ENCODE peak calls at places on chromosomes 7 and 10, in four cellular contexts. I is Peyer's patch, N is cardiac muscle cell, Q is Panc1. P is an unnamed sample. For H3K27me3, the result is how much of the 10 kb centered on the place peaks cover.

GRCh38 chr10:103192089-103192450 is 1.0 kb downstream of the NT5C2 start:
- DNase-seq in I (no peak), N (peak), Q (no peak), P (no peak)

GRCh38 chr7:4707980-4708411 is 25.9 kb downstream of the FOXK1 start:
- DNase-seq in I (no peak), N (no peak), Q (no peak), P (no peak)

GRCh38 chr10:71243756-71244637 is 31.6 kb downstream of the UNC5B start:
- DNase-seq in N (no peak), Q (no peak), I (no peak), P (no peak)

GRCh38 chr10:79139124-79139835 is 70.5 kb downstream of the ZMIZ1 start:
- DNase-seq in N (peak), Q (no peak), I (no peak), P (no peak)

GRCh38 chr7:139943391-139943790 is 114.3 kb downstream of the TBXAS1 start:
- DNase-seq in Q (no peak), N (no peak), I (no peak), P (no peak)

GRCh38 chr10:127040756-127041155 is 135.5 kb downstream of the DOCK1 start:
- DNase-seq in N (peak), Q (no peak), I (no peak), P (no peak)

GRCh38 chr7:135539629-135540028 is 18.1 kb upstream of the NUP205 start:
- DNase-seq in Q (no peak), N (no peak), I (no peak), P (no peak)

GRCh38 chr7:95430864-95431263 is 4.0 kb downstream of the PON2 start:
- DNase-seq in Q (no peak), I (no peak), N (peak), P (no peak)

GRCh38 chr7:4650471-4651047 is 31.5 kb upstream of the FOXK1 start:
- DNase-seq in Q (no peak), N (peak), I (no peak), P (no peak)

GRCh38 chr7:25953859-25954258 is 198.1 kb upstream of the NFE2L3 start:
- DNase-seq in N (no peak), I (no peak), Q (no peak), P (no peak)

GRCh38 chr10:50629495-50630122 is 5.9 kb upstream of the SGMS1 start:
- DNase-seq in Q (no peak), N (no peak), I (no peak), P (no peak)

GRCh38 chr10:44385726-44386438 is 985 bp upstream of the CXCL12 start:
- DNase-seq in I (no peak), Q (no peak), N (peak), P (peak)

GRCh38 chr10:95406651-95407280 is 116.0 kb upstream of the PDLIM1 start:
- DNase-seq in Q (no peak), I (no peak), N (peak), P (no peak)

GRCh38 chr7:115546790-115547189 is 483.8 kb downstream of the TFEC start:
- DNase-seq in N (no peak), I (no peak), Q (no peak), P (no peak)

GRCh38 chr7:138328215-138328614 is 131.8 kb upstream of the TRIM24 start:
- DNase-seq in I (no peak), N (peak), Q (no peak), P (no peak)

GRCh38 chr7:139355320-139355719 is 4.4 kb upstream of the LUC7L2 start:
- DNase-seq in I (no peak), Q (no peak), N (peak), P (no peak)

GRCh38 chr7:33716581-33717477 is 188.5 kb upstream of the BMPER start:
- DNase-seq in Q (peak), N (peak), I (no peak), P (no peak)

GRCh38 chr10:24574161-24574560 is 149.5 kb downstream of the ARHGAP21 start:
- DNase-seq in I (no peak), Q (no peak), N (no peak), P (peak)

GRCh38 chr10:17851611-17852010 is 42.5 kb downstream of the MRC1 start:
- DNase-seq in I (no peak), Q (no peak), N (no peak), P (no peak)

GRCh38 chr7:83648464-83649241 is at the start of gene SEMA3E:
- DNase-seq in N (peak), I (no peak), Q (peak), P (no peak)

GRCh38 chr7:90568213-90568612 is 27.9 kb upstream of the CDK14 start:
- DNase-seq in Q (no peak), N (no peak), I (no peak), P (no peak)

GRCh38 chr10:73879296-73880173 is 5.2 kb upstream of the CAMK2G start:
- DNase-seq in Q (peak), N (peak), I (peak), P (peak)

GRCh38 chr10:73796766-73797165 is 11.4 kb downstream of the ZSWIM8 start:
- DNase-seq in I (no peak), N (no peak), Q (no peak), P (no peak)

GRCh38 chr10:21011433-21012018 is 114.4 kb upstream of the NEBL start:
- DNase-seq in Q (no peak), N (no peak), I (no peak), P (no peak)

GRCh38 chr7:121081327-121081936 is 92.9 kb downstream of the CPED1 start:
- DNase-seq in Q (peak), I (no peak), N (peak), P (no peak)

GRCh38 chr10:50395279-50395678 is 144.0 kb upstream of the ASAH2 start:
- DNase-seq in N (peak), Q (no peak), I (no peak), P (no peak)

GRCh38 chr7:121504478-121504877 is 108.4 kb upstream of the FAM3C start:
- DNase-seq in I (no peak), N (peak), Q (no peak), P (no peak)

GRCh38 chr7:41093141-41093540 is 609.7 kb downstream of the INHBA start:
- DNase-seq in I (no peak), N (no peak), Q (no peak), P (no peak)

GRCh38 chr10:114045071-114045737 is 1.5 kb downstream of the ADRB1 start:
- DNase-seq in N (no peak), I (no peak), Q (no peak), P (peak)

GRCh38 chr10:52115823-52116222 is 198.3 kb upstream of the DKK1 start:
- DNase-seq in N (no peak), I (no peak), Q (no peak), P (no peak)

GRCh38 chr10:119447823-119448546 is 94.5 kb downstream of the RGS10 start:
- DNase-seq in Q (no peak), N (no peak), I (no peak), P (no peak)

GRCh38 chr7:24572421-24573007 is 738 bp upstream of the PALS2 start:
- DNase-seq in N (peak), Q (no peak), I (peak), P (peak)

GRCh38 chr10:69632516-69633199 is 2.6 kb downstream of the FAM241B start:
- DNase-seq in Q (no peak), N (no peak), I (peak), P (peak)

GRCh38 chr10:17586741-17587720 is 30.1 kb downstream of the HACD1 start:
- DNase-seq in N (peak), Q (no peak), I (no peak), P (no peak)

GRCh38 chr7:155795951-155796350 is 16.3 kb downstream of the SHH start:
- DNase-seq in Q (no peak), I (no peak), N (no peak), P (peak)

GRCh38 chr7:155798673-155799439 is 13.4 kb downstream of the SHH start:
- DNase-seq in N (no peak), Q (no peak), I (no peak), P (no peak)

GRCh38 chr7:155796381-155797261 is 15.6 kb downstream of the SHH start:
- DNase-seq in I (peak), Q (no peak), N (peak), P (peak)

GRCh38 chr7:155799514-155799913 is 12.7 kb downstream of the SHH start:
- DNase-seq in Q (no peak), N (peak), I (no peak), P (no peak)

GRCh38 chr7:155797262-155798250 is 14.7 kb downstream of the SHH start:
- DNase-seq in I (no peak), Q (no peak), N (no peak), P (no peak)
- H3K27me3 ChIP-seq in I (under half), Q (under half), N (half or more), P (half or more)

DNA sequence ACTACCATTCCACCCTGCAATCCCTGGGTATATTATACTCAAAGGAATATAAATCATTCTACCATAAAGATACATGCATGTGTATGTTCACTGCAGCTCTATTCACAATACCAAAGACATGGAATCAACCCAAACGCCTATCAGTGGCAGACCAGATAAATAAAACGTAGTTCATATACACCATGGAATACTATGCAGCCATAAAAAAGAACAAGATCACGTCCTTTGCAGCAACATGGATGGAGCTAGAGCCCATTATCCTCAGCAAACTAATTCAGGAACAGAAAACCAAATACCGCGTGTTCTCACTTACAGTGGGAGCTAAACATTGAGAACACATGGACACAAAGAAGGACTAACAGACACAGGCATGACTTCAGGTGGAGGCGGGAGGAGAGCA is 138.3 kb downstream of the DYNC2I1 start:
- DNase-seq in I (no peak), N (no peak), Q (no peak), P (no peak)
- H3K27me3 ChIP-seq in I (under half), N (under half), Q (under half), P (under half)

DNA sequence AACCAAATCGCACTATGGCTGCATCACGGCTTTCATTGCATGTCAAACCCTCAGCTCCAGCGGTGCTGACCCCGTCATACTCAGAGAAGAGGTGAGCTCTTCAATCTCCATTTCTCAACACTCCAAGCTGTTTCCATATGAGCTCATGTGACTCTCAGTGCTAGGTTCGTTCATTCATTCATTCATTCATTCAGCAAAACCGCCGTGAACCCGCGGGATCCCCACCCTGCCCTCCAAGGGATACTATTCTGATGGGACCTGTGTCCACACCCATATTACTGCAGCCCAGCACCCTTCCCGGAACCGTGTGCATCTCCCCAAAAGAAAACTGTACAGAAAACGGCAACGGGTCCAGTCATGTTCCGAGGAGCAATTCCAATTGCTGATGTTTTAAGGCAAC is 184.7 kb downstream of the DIP2C start:
- DNase-seq in N (no peak), Q (no peak), I (no peak), P (peak)
- H3K27me3 ChIP-seq in N (under half), Q (under half), I (under half), P (under half)

GRCh38 chr7:76283254-76284159 is 19.0 kb upstream of the HSPB1 start:
- DNase-seq in I (no peak), Q (no peak), N (no peak), P (no peak)

GRCh38 chr7:76280408-76280807 is 22.1 kb upstream of the HSPB1 start:
- DNase-seq in I (no peak), N (peak), Q (no peak), P (no peak)

GRCh38 chr7:76282344-76283253 is 19.9 kb upstream of the HSPB1 start:
- DNase-seq in Q (no peak), I (no peak), N (peak), P (no peak)

GRCh38 chr7:76281706-76282343 is 20.6 kb upstream of the HSPB1 start:
- DNase-seq in I (no peak), N (no peak), Q (no peak), P (no peak)

GRCh38 chr7:76281006-76281705 is 21.3 kb upstream of the HSPB1 start:
- DNase-seq in Q (no peak), N (no peak), I (no peak), P (no peak)
- H3K27me3 ChIP-seq in Q (under half), N (half or more), I (under half), P (under half)

GRCh38 chr10:101166430-101166829 is 35.3 kb downstream of the TLX1 start:
- DNase-seq in N (no peak), Q (no peak), I (no peak), P (no peak)
- H3K27me3 ChIP-seq in N (half or more), Q (under half), I (under half), P (half or more)

GRCh38 chr7:155515318-155515717 is 31.0 kb downstream of the CNPY1 start:
- DNase-seq in N (no peak), Q (no peak), I (no peak), P (no peak)
- H3K27me3 ChIP-seq in N (half or more), Q (under half), I (under half), P (under half)

DNA sequence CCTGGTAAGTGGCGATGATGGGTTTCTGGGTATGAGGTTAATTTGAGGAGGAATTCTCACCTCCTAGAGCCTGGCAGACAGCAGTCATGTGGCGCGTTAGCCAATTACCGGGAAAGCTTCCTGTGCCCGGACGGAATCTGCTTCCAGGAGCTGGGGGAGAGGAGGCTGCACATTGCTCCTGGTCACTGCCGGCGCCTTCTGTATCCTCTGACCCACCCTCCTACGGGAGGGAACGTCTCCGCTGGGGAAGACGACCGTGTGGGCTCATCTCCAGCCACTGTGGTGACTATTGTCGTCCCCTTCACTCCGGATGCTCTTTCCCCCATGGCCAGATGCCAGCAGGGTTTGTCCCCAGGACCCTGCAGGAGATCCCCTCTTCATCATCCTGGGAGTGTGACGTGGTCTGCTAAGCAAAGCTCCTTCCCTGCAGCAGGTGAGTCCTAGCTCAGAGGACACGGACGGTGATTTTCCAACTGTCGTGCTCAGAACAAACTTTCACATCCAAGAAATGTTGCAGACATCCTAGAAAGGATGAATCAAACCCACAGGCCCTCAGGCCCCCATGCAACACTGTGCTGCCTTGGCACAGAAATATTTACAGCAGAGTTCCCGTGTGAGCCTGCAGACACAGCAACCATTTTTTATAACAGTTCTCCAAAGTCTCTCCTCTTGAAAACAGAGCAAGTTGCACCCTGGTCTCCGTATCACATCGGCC is 29.6 kb upstream of the FAM20C start:
- DNase-seq in I (no peak), Q (no peak), N (no peak), P (peak)
- H3K27me3 ChIP-seq in I (under half), Q (under half), N (under half), P (half or more)

DNA sequence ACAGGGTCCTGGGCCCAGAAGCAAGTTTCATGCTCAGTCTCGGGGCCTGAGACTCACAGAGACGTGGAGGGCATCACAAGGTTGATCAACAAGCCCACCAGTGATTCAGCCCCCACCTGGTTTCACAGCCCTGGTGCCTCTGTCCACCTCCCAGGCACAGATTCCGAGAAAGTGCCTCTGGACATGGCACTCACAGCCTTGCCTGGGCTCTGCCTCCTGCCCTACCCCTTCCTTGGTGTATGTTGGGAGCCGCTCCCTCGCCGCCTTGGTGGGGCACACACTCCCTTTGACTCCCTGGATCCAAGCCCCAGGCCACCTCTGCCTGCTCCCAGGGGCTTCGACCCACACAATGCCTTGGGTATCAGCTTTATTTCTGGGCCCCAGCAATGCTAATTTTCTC is 200.8 kb upstream of the PPP2R2D start:
- DNase-seq in N (no peak), Q (no peak), I (no peak), P (peak)
- H3K27me3 ChIP-seq in N (under half), Q (under half), I (under half), P (under half)

GRCh38 chr7:87600130-87601124 is at the start of gene ABCB1:
- DNase-seq in I (peak), N (peak), Q (no peak), P (peak)

GRCh38 chr7:87596136-87596535 is 4.5 kb downstream of the ABCB1 start:
- DNase-seq in Q (no peak), N (no peak), I (no peak), P (no peak)

GRCh38 chr7:87596696-87597095 is 4.0 kb downstream of the ABCB1 start:
- DNase-seq in N (no peak), I (no peak), Q (no peak), P (no peak)

GRCh38 chr7:87599336-87599735 is 1.3 kb downstream of the ABCB1 start:
- DNase-seq in I (peak), Q (no peak), N (no peak), P (peak)

GRCh38 chr7:87598234-87599009 is 2.3 kb downstream of the ABCB1 start:
- DNase-seq in N (no peak), Q (no peak), I (no peak), P (no peak)
- H3K27me3 ChIP-seq in N (half or more), Q (under half), I (under half), P (under half)

DNA sequence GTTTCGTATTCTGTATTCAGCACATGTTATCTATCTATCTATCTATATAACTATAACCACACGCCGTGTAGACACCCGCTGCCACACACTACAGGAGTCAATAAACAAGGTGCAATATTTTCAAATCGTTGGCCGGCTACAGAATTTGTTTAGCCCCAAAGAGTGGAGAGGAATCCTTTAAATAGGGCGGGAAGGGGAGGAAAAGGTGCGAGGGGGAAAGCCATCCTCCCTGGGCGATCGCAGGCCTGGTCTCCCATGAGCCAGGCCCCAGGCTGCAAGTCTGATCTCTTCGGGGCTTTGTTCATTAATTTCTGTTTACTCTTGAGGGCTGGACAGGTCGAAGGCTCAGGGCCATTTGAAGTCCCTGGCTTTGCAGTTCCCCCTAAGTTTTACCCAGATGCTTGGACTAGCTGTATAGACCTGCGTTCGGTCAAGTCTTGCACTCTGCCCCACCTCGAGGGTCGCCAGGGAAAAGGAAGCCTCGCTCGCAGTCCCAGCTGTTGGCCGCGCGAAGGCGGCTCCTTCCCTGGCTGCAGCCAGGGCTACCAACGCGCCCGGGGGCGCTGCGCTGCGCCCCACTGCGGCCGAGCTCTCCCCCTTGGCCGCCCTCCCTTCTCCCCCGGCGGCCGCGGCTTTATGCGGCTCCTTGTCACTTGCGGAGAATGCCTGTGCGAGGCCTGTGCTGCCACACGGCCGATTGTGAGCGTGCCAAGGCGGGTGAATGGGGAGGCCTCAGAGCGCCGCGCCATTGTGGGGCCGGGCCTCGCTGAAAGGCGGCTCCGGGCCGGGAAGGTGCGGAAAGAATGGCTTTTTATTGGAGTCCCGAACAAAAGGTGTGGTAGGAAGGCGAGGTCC is 3.9 kb downstream of the NKX2-3 start:
- DNase-seq in I (no peak), Q (no peak), N (no peak), P (no peak)
- H3K27me3 ChIP-seq in I (under half), Q (under half), N (half or more), P (half or more)

P was measured in spleen.